ENCODE peak calls at places on chromosomes 2 and 18, in seven cellular contexts. D is uterus, I is IMR-90, Q is dorsolateral prefrontal cortex, Z is RWPE1, K is thyroid gland, C is transverse colon. T is an unnamed sample.

GRCh38 chr2:44936715-44937687 is 4.5 kb upstream of the SIX3 start:
- DNase-seq in D (no peak), I (no peak), Q (no peak), Z (no peak), K (no peak), C (no peak), T (no peak)

GRCh38 chr2:186780701-186781316 is 68.2 kb downstream of the ZSWIM2 start:
- DNase-seq in D (no peak), I (peak), Q (no peak), Z (peak), K (no peak), C (no peak), T (no peak)

GRCh38 chr18:48797841-48798255 is 152.9 kb downstream of the SMAD7 start:
- DNase-seq in D (peak), I (no peak), Q (peak), Z (no peak), K (peak), C (peak), T (peak)

GRCh38 chr2:101831351-101831865 is 133.9 kb downstream of the MAP4K4 start:
- DNase-seq in D (peak), I (peak), Q (peak), Z (peak), K (peak), C (peak), T (peak)

GRCh38 chr2:112138143-112139032 is at the start of gene FBLN7:
- DNase-seq in D (no peak), I (no peak), Q (no peak), Z (peak), K (peak), C (no peak), T (no peak)

GRCh38 chr2:675982-676646 is 1.1 kb downstream of the TMEM18 start:
- DNase-seq in D (peak), I (peak), Q (no peak), Z (peak), K (peak), C (peak), T (peak)

GRCh38 chr2:85394976-85395375 is 15.2 kb downstream of the CAPG start:
- DNase-seq in D (no peak), I (no peak), Q (no peak), Z (no peak), K (peak), C (no peak), T (no peak)

GRCh38 chr2:8632755-8633154 is 49.1 kb upstream of the ID2 start:
- DNase-seq in D (no peak), I (no peak), Q (no peak), Z (no peak), K (no peak), C (no peak), T (no peak)

GRCh38 chr18:54479365-54479764 is 111.7 kb upstream of the DYNAP start:
- DNase-seq in D (no peak), I (no peak), Q (no peak), Z (no peak), K (no peak), C (no peak), T (no peak)

GRCh38 chr18:23133860-23134779 is 1.2 kb upstream of the CABLES1 start:
- DNase-seq in D (no peak), I (no peak), Q (no peak), Z (peak), K (peak), C (peak), T (peak)

GRCh38 chr2:28172114-28172898 is 220.4 kb upstream of the FOSL2 start:
- DNase-seq in D (no peak), I (peak), Q (no peak), Z (peak), K (no peak), C (peak), T (no peak)

GRCh38 chr2:239206851-239207250 is 194.0 kb downstream of the HDAC4 start:
- DNase-seq in D (no peak), I (no peak), Q (no peak), Z (no peak), K (no peak), C (no peak), T (no peak)

DNA sequence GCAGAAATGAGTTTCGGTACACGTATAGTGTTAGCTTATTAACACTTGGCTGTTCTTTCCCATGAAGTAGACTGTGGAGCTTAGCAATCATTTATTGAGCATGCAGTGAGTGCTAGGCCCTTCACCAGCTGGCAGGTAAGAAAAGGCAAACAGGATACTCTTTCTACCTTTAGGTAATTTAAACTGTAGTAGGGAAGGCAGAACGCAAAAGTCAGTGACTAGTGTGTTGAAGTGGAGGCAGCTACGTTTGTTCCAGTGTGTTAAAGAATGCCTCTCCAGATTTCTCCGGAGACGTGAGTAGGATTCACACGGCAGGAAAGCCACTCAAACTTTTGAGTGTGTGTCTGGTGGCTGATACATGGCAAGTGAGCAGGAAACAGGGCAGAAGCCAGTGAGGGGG is 17.2 kb upstream of the SAG start:
- DNase-seq in D (no peak), I (no peak), Q (no peak), Z (no peak), K (peak), C (no peak), T (no peak)
- H3K27ac ChIP-seq in D (no peak), I (no peak), Q (peak), Z (no peak), K (no peak), C (no peak), T (no peak)

GRCh38 chr18:5295981-5296705 is 617 bp upstream of the ZBTB14 start:
- DNase-seq in D (peak), I (peak), Q (peak), Z (peak), K (peak), C (peak), T (peak)

GRCh38 chr18:5297582-5297981 is 2.1 kb upstream of the ZBTB14 start:
- DNase-seq in D (no peak), I (no peak), Q (no peak), Z (no peak), K (no peak), C (no peak), T (no peak)

GRCh38 chr18:5298156-5298852 is 2.8 kb upstream of the ZBTB14 start:
- DNase-seq in D (no peak), I (no peak), Q (no peak), Z (no peak), K (peak), C (no peak), T (no peak)

GRCh38 chr18:5295231-5295920 is at the start of gene ZBTB14:
- DNase-seq in D (peak), I (peak), Q (no peak), Z (peak), K (peak), C (peak), T (peak)

GRCh38 chr18:5296706-5297320 is 1.3 kb upstream of the ZBTB14 start:
- DNase-seq in D (peak), I (peak), Q (peak), Z (peak), K (peak), C (peak), T (peak)
- TF ChIP-seq CTCF in D (no peak), I (no peak), Q (no peak), Z (no peak), K (no peak), C (no peak), T (no peak)

GRCh38 chr2:110978871-110979833 is 141.6 kb upstream of the BCL2L11 start:
- DNase-seq in D (no peak), I (no peak), Q (no peak), Z (no peak), K (no peak), C (no peak), T (no peak)
- H3K27ac ChIP-seq in D (no peak), I (no peak), Q (no peak), Z (no peak), K (no peak), C (no peak), T (no peak)

DNA sequence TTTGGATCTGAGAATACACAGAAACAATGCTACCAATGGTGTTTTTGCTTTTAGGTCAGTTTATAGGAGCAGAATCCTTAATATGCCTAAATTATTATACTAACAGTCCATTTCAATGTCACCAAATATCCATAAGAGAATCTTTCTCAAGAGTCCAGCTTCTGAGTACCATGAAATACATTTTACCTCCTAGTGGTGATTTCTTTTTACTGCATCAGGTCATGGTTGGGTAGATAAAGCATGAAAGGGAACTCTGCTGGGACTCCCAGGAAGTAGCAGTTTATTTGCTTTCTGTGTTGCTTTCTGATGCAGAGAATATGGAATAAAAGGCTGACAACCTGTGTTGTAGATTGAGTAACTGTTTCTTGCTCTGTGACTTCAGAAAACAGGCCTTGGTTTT is 115.6 kb downstream of the PPP1R1C start:
- DNase-seq in D (no peak), I (no peak), Q (no peak), Z (peak), K (no peak), C (no peak), T (no peak)
- TF ChIP-seq CTCF in D (no peak), I (no peak), Q (no peak), Z (no peak), K (no peak), C (no peak), T (no peak)

GRCh38 chr2:73838889-73839539 is 10.3 kb downstream of the STAMBP start:
- DNase-seq in D (no peak), I (peak), Q (no peak), Z (no peak), K (no peak), C (no peak), T (no peak)
- H3K27ac ChIP-seq in D (peak), I (no peak), Q (peak), Z (no peak), K (no peak), C (peak), T (no peak)

T was measured in pancreas.